ENCODE peak calls at places on chromosomes 13 and 19, in six cellular contexts. T, H, D, X, S and P are unnamed samples. For H3K4me1, the result is how much of the 10 kb centered on the place peaks cover.

GRCh38 chr13:30074955-30075614 is 224.7 kb upstream of the UBL3 start:
- DNase-seq in T (no peak), H (no peak), D (no peak), X (no peak), S (no peak), P (no peak)

GRCh38 chr13:29868581-29868980 is 18.2 kb upstream of the UBL3 start:
- DNase-seq in T (no peak), H (no peak), D (no peak), X (no peak), S (no peak), P (no peak)

GRCh38 chr13:24892844-24893243 is 128.9 kb downstream of the RNF17 start:
- DNase-seq in T (peak), H (no peak), D (no peak), X (no peak), S (no peak), P (no peak)

GRCh38 chr19:3897936-3898335 is 17.5 kb downstream of the ATCAY start:
- DNase-seq in T (no peak), H (no peak), D (peak), X (no peak), S (no peak), P (no peak)

GRCh38 chr19:42596391-42597071 is 1.8 kb upstream of the CEACAM8 start:
- DNase-seq in T (no peak), H (peak), D (peak), X (peak), S (peak), P (no peak)

GRCh38 chr19:29006057-29006735 is 206.8 kb downstream of the UQCRFS1 start:
- DNase-seq in T (no peak), H (no peak), D (no peak), X (no peak), S (no peak), P (no peak)

GRCh38 chr13:96824110-96824509 is 170.2 kb downstream of the OXGR1 start:
- DNase-seq in T (peak), H (no peak), D (no peak), X (no peak), S (no peak), P (no peak)

GRCh38 chr19:32498641-32499200 is 82.3 kb upstream of the PDCD5 start:
- DNase-seq in T (peak), H (no peak), D (peak), X (no peak), S (no peak), P (no peak)

GRCh38 chr19:15859187-15859586 is 38.7 kb downstream of the CYP4F2 start:
- DNase-seq in T (no peak), H (no peak), D (no peak), X (no peak), S (no peak), P (no peak)

GRCh38 chr13:40060318-40061007 is 405.0 kb downstream of the COG6 start:
- DNase-seq in T (peak), H (no peak), D (no peak), X (peak), S (no peak), P (peak)

GRCh38 chr13:102233566-102234208 is 168.2 kb downstream of the FGF14 start:
- DNase-seq in T (no peak), H (no peak), D (no peak), X (no peak), S (no peak), P (no peak)

GRCh38 chr19:40701758-40702157 is 11.3 kb upstream of the NUMBL start:
- DNase-seq in T (no peak), H (no peak), D (no peak), X (no peak), S (no peak), P (no peak)

GRCh38 chr13:43567608-43568007 is 219.2 kb downstream of the ENOX1 start:
- DNase-seq in T (peak), H (no peak), D (no peak), X (no peak), S (no peak), P (no peak)

GRCh38 chr13:111472559-111473460 is 152.4 kb downstream of the TEX29 start:
- DNase-seq in T (no peak), H (no peak), D (no peak), X (no peak), S (no peak), P (no peak)

DNA sequence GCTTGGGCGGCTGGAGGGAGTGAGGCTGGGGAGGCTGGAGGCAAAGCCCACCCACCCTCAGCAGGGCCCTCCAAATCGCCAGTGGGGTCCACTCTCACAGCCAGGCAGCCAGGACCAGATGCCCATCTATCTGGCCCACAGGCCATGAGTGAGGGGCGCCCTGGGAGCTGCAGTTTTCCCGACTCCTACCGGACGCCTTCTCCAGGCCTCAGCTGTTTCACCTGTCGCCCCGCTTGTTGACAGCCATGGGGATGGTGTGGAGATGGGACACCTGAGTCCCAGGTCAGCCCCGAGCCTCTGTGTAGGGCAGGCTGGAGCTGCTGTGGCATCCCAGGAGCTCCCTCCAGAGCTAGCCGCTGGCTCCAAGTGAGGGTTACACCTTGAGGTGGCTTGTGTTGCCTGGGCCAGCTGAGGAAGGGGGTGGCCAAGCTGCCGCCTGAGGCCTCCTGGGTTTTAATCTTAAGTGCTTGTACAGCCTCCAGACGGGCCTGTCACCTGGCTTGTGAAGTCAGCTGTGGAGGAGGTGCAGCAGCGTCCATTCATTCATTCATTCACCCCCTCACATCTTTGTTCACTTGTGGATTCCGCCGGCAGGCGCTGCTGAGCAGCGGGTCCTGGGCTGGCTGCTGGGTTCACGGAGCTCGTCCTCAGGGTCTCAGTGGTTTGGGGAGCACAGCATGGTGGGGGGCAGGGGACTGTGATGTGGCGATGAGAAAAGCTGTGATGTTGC is 52.0 kb downstream of the COMP start:
- DNase-seq in T (no peak), H (no peak), D (no peak), X (no peak), S (no peak), P (no peak)
- H3K4me1 ChIP-seq in T (under half), H (under half), D (under half), X (under half), S (under half), P (under half)

DNA sequence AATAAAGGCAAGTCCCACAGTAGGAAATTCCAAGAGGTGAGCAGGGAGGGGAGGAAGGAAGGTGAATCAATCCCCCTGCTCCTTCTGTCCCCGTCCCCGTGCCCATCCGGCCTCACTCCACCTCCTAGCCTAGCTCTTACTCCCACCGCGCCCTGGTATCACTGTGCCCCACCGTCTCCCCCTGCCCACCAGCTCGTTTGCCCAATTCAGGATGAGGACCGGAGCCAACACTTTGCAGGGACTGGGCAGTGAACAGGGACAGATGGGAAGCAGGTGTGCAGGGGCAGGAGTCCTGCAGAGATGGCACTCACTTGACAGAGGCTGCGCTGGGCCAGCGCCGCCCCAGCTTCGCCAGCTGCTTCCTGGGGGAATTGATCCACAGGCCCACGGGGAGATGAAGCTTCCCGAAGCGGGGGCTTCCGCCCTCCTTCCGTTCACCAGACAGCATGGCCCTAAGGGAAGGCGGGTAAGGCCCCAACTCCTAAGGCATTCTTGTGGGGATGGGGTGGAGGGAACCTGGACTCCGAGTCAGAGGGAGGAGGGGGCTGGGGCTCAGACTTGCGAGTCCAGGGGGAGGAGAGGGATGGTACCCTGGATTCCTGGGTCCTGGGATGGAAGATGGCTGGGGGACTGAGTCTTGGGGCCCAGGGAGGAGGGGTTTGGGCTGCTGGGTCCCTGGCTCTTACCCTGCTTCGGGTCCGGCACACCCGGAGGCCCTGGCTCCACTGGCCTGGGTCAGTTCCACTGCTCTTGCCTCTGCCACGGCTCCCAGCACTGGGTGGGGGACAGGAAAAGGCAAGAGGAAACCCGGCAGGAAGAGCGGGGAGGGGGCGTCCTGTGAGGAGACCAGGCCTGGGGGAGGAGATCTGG is at the start of gene RASIP1:
- DNase-seq in T (no peak), H (peak), D (no peak), X (peak), S (peak), P (peak)
- H3K4me1 ChIP-seq in T (under half), H (under half), D (under half), X (under half), S (under half), P (under half)

DNA sequence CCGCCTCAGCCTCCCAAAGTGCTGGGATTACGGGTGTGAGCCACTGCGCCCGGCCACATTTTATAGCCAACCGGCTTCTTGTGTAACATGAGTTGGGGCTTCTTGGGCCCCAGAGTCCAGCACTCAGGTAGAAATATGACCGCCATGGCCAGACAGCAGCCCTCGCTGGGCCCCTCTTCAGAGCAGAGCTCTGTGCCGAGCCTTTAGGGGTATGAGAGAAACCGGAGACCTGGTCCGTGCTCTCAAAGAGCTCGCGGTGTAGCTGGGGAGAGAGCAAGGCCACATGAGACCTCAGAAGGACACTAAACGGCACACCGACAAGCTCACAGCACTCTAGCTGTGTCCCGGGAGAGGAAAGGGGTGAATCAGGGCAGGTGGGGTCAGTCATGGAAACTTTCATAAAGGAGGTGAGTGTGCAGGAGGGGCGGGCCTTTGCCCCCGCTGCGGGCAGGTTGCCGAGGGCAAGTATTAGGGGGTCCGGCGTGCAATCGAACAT is 15.8 kb downstream of the ACTN4 start:
- DNase-seq in T (no peak), H (peak), D (no peak), X (no peak), S (no peak), P (no peak)
- H3K4me1 ChIP-seq in T (half or more), H (half or more), D (half or more), X (half or more), S (half or more), P (half or more)

GRCh38 chr19:43779820-43780219 is 953 bp downstream of the KCNN4 start:
- DNase-seq in T (no peak), H (no peak), D (no peak), X (no peak), S (no peak), P (no peak)

GRCh38 chr19:43782311-43782660 is 1.5 kb upstream of the KCNN4 start:
- DNase-seq in T (no peak), H (no peak), D (no peak), X (no peak), S (no peak), P (no peak)

GRCh38 chr19:43779147-43779819 is 1.5 kb downstream of the KCNN4 start:
- DNase-seq in T (no peak), H (no peak), D (no peak), X (peak), S (peak), P (no peak)

GRCh38 chr19:43781630-43782310 is 997 bp upstream of the KCNN4 start:
- DNase-seq in T (no peak), H (no peak), D (no peak), X (no peak), S (no peak), P (no peak)

DNA sequence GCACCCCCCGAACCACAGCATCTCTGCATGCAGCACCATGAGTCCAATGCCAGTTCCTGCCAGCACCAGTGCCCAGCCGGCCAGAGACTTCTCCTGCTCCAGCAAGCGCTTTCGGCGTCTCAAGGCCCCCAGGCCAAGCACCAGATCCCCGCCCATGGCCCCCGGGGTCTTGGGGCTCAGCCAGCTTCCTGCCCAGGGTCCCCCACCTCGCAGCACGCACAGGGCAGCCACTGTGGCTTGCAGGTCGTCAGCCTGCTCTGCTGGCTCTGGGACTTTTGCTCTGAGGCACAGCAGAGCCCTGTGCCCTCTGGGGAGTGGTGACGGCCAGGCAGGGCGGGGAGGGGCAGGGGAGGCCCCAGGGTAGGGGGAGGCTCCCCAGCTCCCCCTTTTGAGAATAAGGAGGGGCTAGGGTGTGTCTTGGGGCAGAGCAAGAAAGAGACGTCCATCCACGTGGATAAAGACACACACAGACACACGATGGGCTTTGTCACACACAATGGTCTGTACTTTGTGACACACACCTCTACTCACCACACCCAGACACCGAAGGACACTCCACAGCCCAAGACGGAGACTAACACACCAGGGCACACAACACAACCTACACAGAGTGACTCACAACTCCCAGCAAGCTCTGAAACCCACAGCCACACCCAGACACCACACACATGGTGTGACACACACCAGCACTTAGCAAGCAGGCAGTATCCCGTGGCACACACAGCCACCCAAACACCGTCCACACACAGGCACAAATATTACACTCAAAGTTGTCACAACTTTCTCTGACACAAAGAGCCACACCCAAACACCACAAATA is at the start of gene KCNN4:
- DNase-seq in T (peak), H (no peak), D (peak), X (peak), S (no peak), P (no peak)
- H3K4me1 ChIP-seq in T (under half), H (under half), D (half or more), X (half or more), S (under half), P (under half)

GRCh38 chr19:1275260-1275975 is at the start of gene FAM174C:
- DNase-seq in T (peak), H (peak), D (peak), X (peak), S (peak), P (peak)
- H3K4me1 ChIP-seq in T (under half), H (under half), D (half or more), X (half or more), S (half or more), P (under half)

GRCh38 chr13:105821337-105821736 is 714.1 kb downstream of the EFNB2 start:
- DNase-seq in T (no peak), H (no peak), D (no peak), X (no peak), S (no peak), P (no peak)
- H3K4me1 ChIP-seq in T (under half), H (under half), D (under half), X (under half), S (under half), P (under half)

GRCh38 chr19:2089001-2089711 is 7.0 kb downstream of the MOB3A start:
- DNase-seq in T (peak), H (no peak), D (no peak), X (no peak), S (no peak), P (no peak)

GRCh38 chr19:2087621-2088100 is 8.5 kb downstream of the MOB3A start:
- DNase-seq in T (no peak), H (no peak), D (peak), X (no peak), S (no peak), P (no peak)

GRCh38 chr19:2095338-2095938 is 688 bp downstream of the MOB3A start:
- DNase-seq in T (no peak), H (no peak), D (peak), X (no peak), S (no peak), P (peak)

GRCh38 chr19:2084993-2085720 is 11.0 kb downstream of the MOB3A start:
- DNase-seq in T (peak), H (peak), D (peak), X (peak), S (peak), P (peak)

DNA sequence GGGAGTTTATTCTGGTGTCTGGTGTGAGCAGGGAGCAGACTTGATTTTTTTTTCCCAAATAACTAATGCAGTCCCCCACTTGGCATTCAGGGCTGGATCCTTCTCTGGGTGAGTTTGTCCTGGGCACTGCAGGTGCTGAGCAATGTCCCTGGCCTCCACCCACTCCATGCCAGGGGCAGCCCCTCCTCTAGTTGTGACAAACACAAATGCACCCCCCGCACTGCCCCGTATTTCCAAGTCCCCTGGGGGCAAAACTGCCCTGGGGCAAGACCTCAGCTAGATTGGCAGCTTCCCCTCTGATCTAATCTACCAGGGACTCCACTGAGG is 6.4 kb downstream of the MOB3A start:
- DNase-seq in T (no peak), H (no peak), D (no peak), X (no peak), S (no peak), P (no peak)
- H3K4me1 ChIP-seq in T (under half), H (under half), D (half or more), X (half or more), S (half or more), P (under half)

GRCh38 chr19:4977299-4978174 is 8.6 kb downstream of the KDM4B start:
- DNase-seq in T (peak), H (peak), D (no peak), X (no peak), S (no peak), P (no peak)

GRCh38 chr19:4976412-4977298 is 7.7 kb downstream of the KDM4B start:
- DNase-seq in T (peak), H (peak), D (no peak), X (peak), S (peak), P (peak)

GRCh38 chr19:4971816-4972495 is 3.0 kb downstream of the KDM4B start:
- DNase-seq in T (no peak), H (peak), D (no peak), X (peak), S (no peak), P (no peak)

GRCh38 chr19:4972509-4973230 is 3.8 kb downstream of the KDM4B start:
- DNase-seq in T (peak), H (peak), D (no peak), X (peak), S (no peak), P (no peak)

GRCh38 chr19:4974855-4975469 is 6.0 kb downstream of the KDM4B start:
- DNase-seq in T (no peak), H (no peak), D (no peak), X (peak), S (no peak), P (no peak)
- H3K4me1 ChIP-seq in T (under half), H (half or more), D (under half), X (half or more), S (half or more), P (under half)

GRCh38 chr19:8566855-8567254 is 10.4 kb downstream of the MYO1F start:
- DNase-seq in T (peak), H (no peak), D (no peak), X (no peak), S (no peak), P (no peak)

GRCh38 chr19:8557637-8558238 is 19.5 kb downstream of the MYO1F start:
- DNase-seq in T (no peak), H (no peak), D (no peak), X (no peak), S (peak), P (no peak)

GRCh38 chr19:8558325-8558724 is 18.9 kb downstream of the MYO1F start:
- DNase-seq in T (no peak), H (no peak), D (no peak), X (no peak), S (no peak), P (no peak)

GRCh38 chr19:8561071-8561764 is 16.0 kb downstream of the MYO1F start:
- DNase-seq in T (no peak), H (no peak), D (no peak), X (no peak), S (no peak), P (no peak)
- H3K4me1 ChIP-seq in T (under half), H (under half), D (under half), X (half or more), S (under half), P (under half)